ENCODE peak calls at places on chromosomes 1 and 21, in seven cellular contexts. One of them, this sample, is unnamed.

GRCh38 chr1:171160181-171160580 is 24.9 kb upstream of the FMO2 start:
- DNase-seq in occipital lobe: no peak
- DNase-seq in ureter: no peak
- DNase-seq in body of pancreas: no peak
- DNase-seq in NAMALWA: no peak
- DNase-seq in posterior vena cava: no peak
- DNase-seq in stimulated activated CD8-positive, alpha-beta memory T cell treated with anti-CD3 and anti-CD28 coated beads, Interleukin-2, amount 100 ng/mL, for 48 hours: no peak
- DNase-seq in this sample: no peak

GRCh38 chr1:93668121-93668520 is 13.5 kb downstream of the BCAR3 start:
- DNase-seq in stimulated activated CD8-positive, alpha-beta memory T cell treated with anti-CD3 and anti-CD28 coated beads, Interleukin-2, amount 100 ng/mL, for 48 hours: no peak
- DNase-seq in ureter: no peak
- DNase-seq in body of pancreas: no peak
- DNase-seq in occipital lobe: no peak
- DNase-seq in posterior vena cava: no peak
- DNase-seq in NAMALWA: no peak
- DNase-seq in this sample: no peak

GRCh38 chr1:246005067-246005466 is 502.0 kb downstream of the SMYD3 start:
- DNase-seq in NAMALWA: no peak
- DNase-seq in body of pancreas: no peak
- DNase-seq in ureter: no peak
- DNase-seq in occipital lobe: no peak
- DNase-seq in stimulated activated CD8-positive, alpha-beta memory T cell treated with anti-CD3 and anti-CD28 coated beads, Interleukin-2, amount 100 ng/mL, for 48 hours: no peak
- DNase-seq in posterior vena cava: no peak
- DNase-seq in this sample: no peak

GRCh38 chr1:106926748-106927582 is 129.5 kb upstream of the PRMT6 start:
- DNase-seq in occipital lobe: no peak
- DNase-seq in stimulated activated CD8-positive, alpha-beta memory T cell treated with anti-CD3 and anti-CD28 coated beads, Interleukin-2, amount 100 ng/mL, for 48 hours: no peak
- DNase-seq in NAMALWA: no peak
- DNase-seq in ureter: no peak
- DNase-seq in posterior vena cava: no peak
- DNase-seq in body of pancreas: no peak
- DNase-seq in this sample: no peak

GRCh38 chr1:185789846-185790735 is 55.9 kb downstream of the HMCN1 start:
- DNase-seq in body of pancreas: no peak
- DNase-seq in occipital lobe: no peak
- DNase-seq in stimulated activated CD8-positive, alpha-beta memory T cell treated with anti-CD3 and anti-CD28 coated beads, Interleukin-2, amount 100 ng/mL, for 48 hours: no peak
- DNase-seq in ureter: no peak
- DNase-seq in NAMALWA: no peak
- DNase-seq in posterior vena cava: no peak
- DNase-seq in this sample: no peak

GRCh38 chr21:39016740-39017315 is 166.4 kb downstream of the PSMG1 start:
- DNase-seq in NAMALWA: peak
- DNase-seq in occipital lobe: no peak
- DNase-seq in stimulated activated CD8-positive, alpha-beta memory T cell treated with anti-CD3 and anti-CD28 coated beads, Interleukin-2, amount 100 ng/mL, for 48 hours: no peak
- DNase-seq in posterior vena cava: no peak
- DNase-seq in ureter: no peak
- DNase-seq in body of pancreas: no peak
- DNase-seq in this sample: no peak

GRCh38 chr1:116309090-116309870 is 63.8 kb upstream of the ATP1A1 start:
- DNase-seq in NAMALWA: no peak
- DNase-seq in ureter: no peak
- DNase-seq in stimulated activated CD8-positive, alpha-beta memory T cell treated with anti-CD3 and anti-CD28 coated beads, Interleukin-2, amount 100 ng/mL, for 48 hours: no peak
- DNase-seq in posterior vena cava: no peak
- DNase-seq in occipital lobe: no peak
- DNase-seq in body of pancreas: peak
- DNase-seq in this sample: no peak

GRCh38 chr1:43979528-43980254 is 681 bp downstream of the B4GALT2 start:
- DNase-seq in body of pancreas: peak
- DNase-seq in stimulated activated CD8-positive, alpha-beta memory T cell treated with anti-CD3 and anti-CD28 coated beads, Interleukin-2, amount 100 ng/mL, for 48 hours: peak
- DNase-seq in ureter: peak
- DNase-seq in occipital lobe: peak
- DNase-seq in posterior vena cava: no peak
- DNase-seq in NAMALWA: peak
- DNase-seq in this sample: no peak

GRCh38 chr21:35989185-35989735 is 71.1 kb downstream of the SETD4 start:
- DNase-seq in posterior vena cava: peak
- DNase-seq in body of pancreas: no peak
- DNase-seq in ureter: peak
- DNase-seq in NAMALWA: no peak
- DNase-seq in stimulated activated CD8-positive, alpha-beta memory T cell treated with anti-CD3 and anti-CD28 coated beads, Interleukin-2, amount 100 ng/mL, for 48 hours: no peak
- DNase-seq in occipital lobe: no peak
- DNase-seq in this sample: no peak

GRCh38 chr1:201265771-201266170 is 17.5 kb upstream of the PKP1 start:
- DNase-seq in body of pancreas: no peak
- DNase-seq in occipital lobe: no peak
- DNase-seq in posterior vena cava: no peak
- DNase-seq in stimulated activated CD8-positive, alpha-beta memory T cell treated with anti-CD3 and anti-CD28 coated beads, Interleukin-2, amount 100 ng/mL, for 48 hours: no peak
- DNase-seq in NAMALWA: no peak
- DNase-seq in ureter: no peak
- DNase-seq in this sample: peak

GRCh38 chr1:200558866-200559459 is 61.6 kb downstream of the KIF14 start:
- DNase-seq in ureter: no peak
- DNase-seq in occipital lobe: no peak
- DNase-seq in NAMALWA: peak
- DNase-seq in body of pancreas: no peak
- DNase-seq in stimulated activated CD8-positive, alpha-beta memory T cell treated with anti-CD3 and anti-CD28 coated beads, Interleukin-2, amount 100 ng/mL, for 48 hours: no peak
- DNase-seq in posterior vena cava: no peak
- DNase-seq in this sample: no peak

GRCh38 chr1:25658791-25659431 is 42.3 kb downstream of the MAN1C1 start:
- DNase-seq in NAMALWA: no peak
- DNase-seq in occipital lobe: no peak
- DNase-seq in posterior vena cava: no peak
- DNase-seq in body of pancreas: peak
- DNase-seq in ureter: no peak
- DNase-seq in stimulated activated CD8-positive, alpha-beta memory T cell treated with anti-CD3 and anti-CD28 coated beads, Interleukin-2, amount 100 ng/mL, for 48 hours: no peak
- DNase-seq in this sample: peak

GRCh38 chr1:178502330-178502714 is 5.6 kb upstream of the CLEC20A start:
- DNase-seq in posterior vena cava: no peak
- DNase-seq in ureter: no peak
- DNase-seq in occipital lobe: no peak
- DNase-seq in stimulated activated CD8-positive, alpha-beta memory T cell treated with anti-CD3 and anti-CD28 coated beads, Interleukin-2, amount 100 ng/mL, for 48 hours: no peak
- DNase-seq in body of pancreas: no peak
- DNase-seq in NAMALWA: no peak
- DNase-seq in this sample: no peak

GRCh38 chr1:117616356-117616755 is 10.5 kb downstream of the TENT5C start:
- DNase-seq in body of pancreas: peak
- DNase-seq in stimulated activated CD8-positive, alpha-beta memory T cell treated with anti-CD3 and anti-CD28 coated beads, Interleukin-2, amount 100 ng/mL, for 48 hours: no peak
- DNase-seq in occipital lobe: no peak
- DNase-seq in NAMALWA: no peak
- DNase-seq in ureter: no peak
- DNase-seq in posterior vena cava: no peak
- DNase-seq in this sample: no peak

GRCh38 chr1:155127672-155128468 is at the start of gene EFNA1:
- DNase-seq in occipital lobe: peak
- DNase-seq in ureter: peak
- DNase-seq in body of pancreas: peak
- DNase-seq in NAMALWA: no peak
- DNase-seq in stimulated activated CD8-positive, alpha-beta memory T cell treated with anti-CD3 and anti-CD28 coated beads, Interleukin-2, amount 100 ng/mL, for 48 hours: peak
- DNase-seq in posterior vena cava: peak
- DNase-seq in this sample: peak

GRCh38 chr1:27588256-27589232 is 15.4 kb downstream of the AHDC1 start:
- DNase-seq in NAMALWA: no peak
- DNase-seq in stimulated activated CD8-positive, alpha-beta memory T cell treated with anti-CD3 and anti-CD28 coated beads, Interleukin-2, amount 100 ng/mL, for 48 hours: no peak
- DNase-seq in occipital lobe: no peak
- DNase-seq in ureter: no peak
- DNase-seq in body of pancreas: no peak
- DNase-seq in posterior vena cava: no peak
- DNase-seq in this sample: no peak

GRCh38 chr1:39080884-39081265 is 54.7 kb downstream of the NDUFS5 start:
- DNase-seq in stimulated activated CD8-positive, alpha-beta memory T cell treated with anti-CD3 and anti-CD28 coated beads, Interleukin-2, amount 100 ng/mL, for 48 hours: no peak
- DNase-seq in occipital lobe: no peak
- DNase-seq in posterior vena cava: peak
- DNase-seq in body of pancreas: no peak
- DNase-seq in ureter: no peak
- DNase-seq in NAMALWA: no peak
- DNase-seq in this sample: no peak

GRCh38 chr1:27744556-27744955 is 18.8 kb downstream of the FAM76A start:
- DNase-seq in body of pancreas: no peak
- DNase-seq in occipital lobe: no peak
- DNase-seq in ureter: no peak
- DNase-seq in stimulated activated CD8-positive, alpha-beta memory T cell treated with anti-CD3 and anti-CD28 coated beads, Interleukin-2, amount 100 ng/mL, for 48 hours: no peak
- DNase-seq in posterior vena cava: no peak
- DNase-seq in NAMALWA: no peak
- DNase-seq in this sample: no peak

GRCh38 chr1:196563768-196564167 is 44.5 kb downstream of the KCNT2 start:
- DNase-seq in stimulated activated CD8-positive, alpha-beta memory T cell treated with anti-CD3 and anti-CD28 coated beads, Interleukin-2, amount 100 ng/mL, for 48 hours: no peak
- DNase-seq in posterior vena cava: no peak
- DNase-seq in body of pancreas: no peak
- DNase-seq in NAMALWA: no peak
- DNase-seq in ureter: no peak
- DNase-seq in occipital lobe: no peak
- DNase-seq in this sample: no peak

GRCh38 chr21:34335316-34335715 is 28.5 kb upstream of the KCNE2 start:
- DNase-seq in body of pancreas: no peak
- DNase-seq in NAMALWA: no peak
- DNase-seq in occipital lobe: no peak
- DNase-seq in stimulated activated CD8-positive, alpha-beta memory T cell treated with anti-CD3 and anti-CD28 coated beads, Interleukin-2, amount 100 ng/mL, for 48 hours: no peak
- DNase-seq in posterior vena cava: no peak
- DNase-seq in ureter: peak
- DNase-seq in this sample: no peak

GRCh38 chr1:35857830-35858229 is 25.2 kb upstream of the AGO1 start:
- DNase-seq in occipital lobe: no peak
- DNase-seq in NAMALWA: peak
- DNase-seq in stimulated activated CD8-positive, alpha-beta memory T cell treated with anti-CD3 and anti-CD28 coated beads, Interleukin-2, amount 100 ng/mL, for 48 hours: no peak
- DNase-seq in body of pancreas: no peak
- DNase-seq in posterior vena cava: no peak
- DNase-seq in ureter: no peak
- DNase-seq in this sample: no peak

GRCh38 chr1:41847011-41847410 is 71.7 kb downstream of the HIVEP3 start:
- DNase-seq in NAMALWA: no peak
- DNase-seq in body of pancreas: no peak
- DNase-seq in ureter: no peak
- DNase-seq in occipital lobe: no peak
- DNase-seq in posterior vena cava: no peak
- DNase-seq in stimulated activated CD8-positive, alpha-beta memory T cell treated with anti-CD3 and anti-CD28 coated beads, Interleukin-2, amount 100 ng/mL, for 48 hours: no peak
- DNase-seq in this sample: no peak

GRCh38 chr1:236010443-236010842 is 54.4 kb downstream of the NID1 start:
- DNase-seq in NAMALWA: no peak
- DNase-seq in body of pancreas: no peak
- DNase-seq in ureter: no peak
- DNase-seq in occipital lobe: no peak
- DNase-seq in stimulated activated CD8-positive, alpha-beta memory T cell treated with anti-CD3 and anti-CD28 coated beads, Interleukin-2, amount 100 ng/mL, for 48 hours: no peak
- DNase-seq in posterior vena cava: peak
- DNase-seq in this sample: no peak

GRCh38 chr1:179793281-179793680 is 50.2 kb downstream of the FAM163A start:
- DNase-seq in body of pancreas: no peak
- DNase-seq in posterior vena cava: no peak
- DNase-seq in stimulated activated CD8-positive, alpha-beta memory T cell treated with anti-CD3 and anti-CD28 coated beads, Interleukin-2, amount 100 ng/mL, for 48 hours: no peak
- DNase-seq in NAMALWA: no peak
- DNase-seq in ureter: no peak
- DNase-seq in occipital lobe: no peak
- DNase-seq in this sample: no peak

GRCh38 chr1:240619901-240620621 is 8.1 kb upstream of the GREM2 start:
- DNase-seq in body of pancreas: no peak
- DNase-seq in NAMALWA: no peak
- DNase-seq in occipital lobe: no peak
- DNase-seq in posterior vena cava: no peak
- DNase-seq in stimulated activated CD8-positive, alpha-beta memory T cell treated with anti-CD3 and anti-CD28 coated beads, Interleukin-2, amount 100 ng/mL, for 48 hours: no peak
- DNase-seq in ureter: no peak
- DNase-seq in this sample: no peak

GRCh38 chr1:182806015-182806678 is 16.6 kb downstream of the NPL start:
- DNase-seq in ureter: no peak
- DNase-seq in body of pancreas: no peak
- DNase-seq in occipital lobe: no peak
- DNase-seq in stimulated activated CD8-positive, alpha-beta memory T cell treated with anti-CD3 and anti-CD28 coated beads, Interleukin-2, amount 100 ng/mL, for 48 hours: no peak
- DNase-seq in posterior vena cava: no peak
- DNase-seq in NAMALWA: no peak
- DNase-seq in this sample: no peak

GRCh38 chr21:34061983-34062382 is 11.4 kb upstream of the MRPS6 start:
- DNase-seq in ureter: no peak
- DNase-seq in NAMALWA: peak
- DNase-seq in body of pancreas: no peak
- DNase-seq in posterior vena cava: no peak
- DNase-seq in stimulated activated CD8-positive, alpha-beta memory T cell treated with anti-CD3 and anti-CD28 coated beads, Interleukin-2, amount 100 ng/mL, for 48 hours: no peak
- DNase-seq in occipital lobe: no peak
- DNase-seq in this sample: no peak

GRCh38 chr1:32199717-32200072 is 700 bp upstream of the CCDC28B start:
- DNase-seq in stimulated activated CD8-positive, alpha-beta memory T cell treated with anti-CD3 and anti-CD28 coated beads, Interleukin-2, amount 100 ng/mL, for 48 hours: no peak
- DNase-seq in body of pancreas: peak
- DNase-seq in ureter: no peak
- DNase-seq in NAMALWA: no peak
- DNase-seq in posterior vena cava: peak
- DNase-seq in occipital lobe: peak
- DNase-seq in this sample: no peak

GRCh38 chr1:214439352-214440119 is 111.9 kb downstream of the PTPN14 start:
- DNase-seq in body of pancreas: peak
- DNase-seq in ureter: peak
- DNase-seq in NAMALWA: peak
- DNase-seq in stimulated activated CD8-positive, alpha-beta memory T cell treated with anti-CD3 and anti-CD28 coated beads, Interleukin-2, amount 100 ng/mL, for 48 hours: peak
- DNase-seq in occipital lobe: no peak
- DNase-seq in posterior vena cava: no peak
- DNase-seq in this sample: peak

This sample was measured in prostate gland.